ENCODE peak calls at places on chromosome 17, in six cellular contexts. D, Y, R, I, P and W are unnamed samples.
A peak's percentile ranks its signal among the peaks of the same experiment; 100 is the strongest.

GRCh38 chr17:11430766-11431165 is 167.5 kb upstream of the DNAH9 start:
- DNase-seq in D (no peak), Y (no peak), R (no peak), I (no peak), P (no peak), W (no peak)

GRCh38 chr17:47218896-47219430 is 9.8 kb downstream of the MYL4 start:
- DNase-seq in D (no peak), Y (no peak), R (no peak), I (no peak), P (no peak), W (no peak)

GRCh38 chr17:36703860-36704266 is 102.5 kb downstream of the MRM1 start:
- DNase-seq in D (no peak), Y (peak; percentile 51), R (peak; percentile 53), I (no peak), P (no peak), W (peak; percentile 53)

GRCh38 chr17:9230346-9230745 is 209.0 kb downstream of the NTN1 start:
- DNase-seq in D (no peak), Y (no peak), R (no peak), I (no peak), P (no peak), W (no peak)

GRCh38 chr17:9185688-9186289 is 164.5 kb downstream of the NTN1 start:
- DNase-seq in D (no peak), Y (no peak), R (no peak), I (no peak), P (no peak), W (no peak)

GRCh38 chr17:9971991-9972390 is 66.9 kb upstream of the RCVRN start:
- DNase-seq in D (no peak), Y (no peak), R (peak; percentile 58), I (peak; percentile 68), P (no peak), W (no peak)

GRCh38 chr17:75094871-75095399 is 7.2 kb downstream of the SLC16A5 start:
- DNase-seq in D (no peak), Y (no peak), R (no peak), I (no peak), P (no peak), W (no peak)

GRCh38 chr17:45940826-45941225 is 46.5 kb downstream of the MAPT start:
- DNase-seq in D (no peak), Y (no peak), R (peak; percentile 46), I (peak; percentile 36), P (no peak), W (no peak)

GRCh38 chr17:16439867-16440351 is 24.5 kb downstream of the TRPV2 start:
- DNase-seq in D (no peak), Y (no peak), R (no peak), I (no peak), P (no peak), W (peak; percentile 51)

GRCh38 chr17:76272541-76273434 is 7.6 kb downstream of the UBALD2 start:
- DNase-seq in D (no peak), Y (no peak), R (no peak), I (no peak), P (peak; percentile 69), W (peak; percentile 62)

GRCh38 chr17:50871898-50872297 is 5.7 kb upstream of the TOB1 start:
- DNase-seq in D (no peak), Y (no peak), R (no peak), I (no peak), P (no peak), W (no peak)

GRCh38 chr17:81409190-81409935 is 14.1 kb downstream of the BAHCC1 start:
- DNase-seq in D (no peak), Y (no peak), R (no peak), I (no peak), P (no peak), W (no peak)

GRCh38 chr17:1179635-1180433 is at the start of gene ABR:
- DNase-seq in D (no peak), Y (peak; percentile 54), R (peak; percentile 64), I (no peak), P (peak; percentile 57), W (no peak)

GRCh38 chr17:13302983-13303382 is 285.2 kb upstream of the ELAC2 start:
- DNase-seq in D (no peak), Y (no peak), R (no peak), I (no peak), P (no peak), W (no peak)

GRCh38 chr17:30831663-30832437 is at the start of gene ATAD5:
- DNase-seq in D (peak; percentile 70), Y (peak; percentile 97), R (peak; percentile 89), I (peak; percentile 91), P (peak; percentile 92), W (peak; percentile 89)

GRCh38 chr17:40598928-40599627 is 33.8 kb upstream of the CCR7 start:
- DNase-seq in D (no peak), Y (no peak), R (no peak), I (peak; percentile 59), P (peak; percentile 80), W (peak; percentile 71)

GRCh38 chr17:83101805-83102480 is 22.5 kb downstream of the METRNL start:
- DNase-seq in D (no peak), Y (no peak), R (no peak), I (no peak), P (no peak), W (no peak)

GRCh38 chr17:33927732-33928133 is 327.4 kb upstream of the CCL2 start:
- DNase-seq in D (no peak), Y (peak; percentile 10), R (no peak), I (no peak), P (no peak), W (no peak)

GRCh38 chr17:41629316-41629715 is 4.9 kb upstream of the KRT17 start:
- DNase-seq in D (no peak), Y (no peak), R (no peak), I (no peak), P (no peak), W (no peak)

GRCh38 chr17:29140631-29141483 is 39.3 kb downstream of the MYO18A start:
- DNase-seq in D (no peak), Y (no peak), R (no peak), I (no peak), P (peak; percentile 74), W (peak; percentile 73)

GRCh38 chr17:40551091-40551873 is 14.0 kb downstream of the CCR7 start:
- DNase-seq in D (peak; percentile 99), Y (peak; percentile 91), R (peak; percentile 2), I (peak; percentile 89), P (peak; percentile 30), W (no peak)

GRCh38 chr17:55833311-55833710 is 82.5 kb downstream of the PCTP start:
- DNase-seq in D (no peak), Y (no peak), R (no peak), I (no peak), P (no peak), W (no peak)

GRCh38 chr17:19264277-19264676 is 27.1 kb downstream of the EPN2 start:
- DNase-seq in D (no peak), Y (no peak), R (no peak), I (no peak), P (no peak), W (no peak)
- TF ChIP-seq CTCF in D (no peak), Y (no peak), R (no peak), I (no peak), P (no peak), W (no peak)

GRCh38 chr17:32854834-32855389 is 22.0 kb downstream of the MYO1D start:
- DNase-seq in D (no peak), Y (no peak), R (no peak), I (no peak), P (no peak), W (no peak)
- TF ChIP-seq CTCF in D (no peak), Y (no peak), R (no peak), I (no peak), P (no peak), W (no peak)

GRCh38 chr17:32445497-32445896 is 1.2 kb downstream of the PSMD11 start:
- DNase-seq in D (no peak), Y (no peak), R (no peak), I (no peak), P (no peak), W (no peak)

GRCh38 chr17:32445976-32446375 is 1.7 kb downstream of the PSMD11 start:
- DNase-seq in D (no peak), Y (peak; percentile 35), R (no peak), I (no peak), P (no peak), W (no peak)

GRCh38 chr17:32443827-32444300 is 446 bp upstream of the PSMD11 start:
- DNase-seq in D (no peak), Y (no peak), R (no peak), I (no peak), P (no peak), W (no peak)

GRCh38 chr17:32444301-32445074 is at the start of gene PSMD11:
- DNase-seq in D (peak; percentile 88), Y (peak; percentile 99), R (peak; percentile 97), I (peak; percentile 92), P (peak; percentile 98), W (peak; percentile 99)

DNA sequence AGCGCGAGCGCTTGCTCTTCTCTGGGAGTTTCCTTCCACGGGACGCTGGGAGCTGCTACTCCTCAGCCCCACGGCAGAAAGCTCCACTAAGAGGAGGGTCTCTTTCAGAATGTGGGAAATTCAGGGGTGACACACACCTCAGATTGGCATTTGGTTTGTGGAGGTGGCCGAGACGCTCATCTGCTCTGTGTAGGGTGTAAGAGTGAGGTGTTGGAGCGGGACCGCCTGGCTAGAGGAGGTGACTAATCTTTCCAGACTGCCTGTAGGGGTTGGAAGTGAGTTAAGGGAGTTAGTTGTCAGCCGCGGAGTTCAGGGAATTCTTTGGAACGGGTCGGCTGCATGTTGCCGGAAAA is 741 bp downstream of the PSMD11 start:
- DNase-seq in D (no peak), Y (peak; percentile 70), R (peak; percentile 43), I (no peak), P (no peak), W (no peak)
- TF ChIP-seq CTCF in D (no peak), Y (no peak), R (no peak), I (no peak), P (no peak), W (no peak)

GRCh38 chr17:78794399-78794798 is 12.3 kb upstream of the CYTH1 start:
- DNase-seq in D (no peak), Y (no peak), R (no peak), I (no peak), P (no peak), W (no peak)
- TF ChIP-seq CTCF in D (no peak), Y (no peak), R (no peak), I (no peak), P (no peak), W (no peak)